ENCODE peak calls at places on chromosomes 11 and 22, in nine cellular contexts. L is upper lobe of right lung, R is coronary artery, E is RWPE1, S is thoracic aorta, C is neural progenitor cell, A is fibroblast of lung, G is right atrium auricular region, O is left lung. U is an unnamed sample.

GRCh38 chr11:119697882-119698281 is 31.1 kb downstream of the NECTIN1 start:
- DNase-seq in G (no peak), A (no peak), E (no peak), L (no peak), O (no peak), C (no peak), R (no peak), S (no peak), U (no peak)

GRCh38 chr11:20207781-20208621 is 47.7 kb upstream of the DBX1 start:
- DNase-seq in E (no peak), S (no peak), R (no peak), O (no peak), C (peak; percentile 74), G (no peak), L (peak; percentile 68), A (peak; percentile 2), U (peak; percentile 55)

GRCh38 chr11:71999360-71999759 is 651 bp downstream of the IL18BP start:
- DNase-seq in A (peak; percentile 59), E (no peak), G (no peak), C (no peak), L (no peak), R (no peak), S (no peak), O (no peak), U (no peak)

GRCh38 chr11:133605493-133605892 is 73.2 kb upstream of the OPCML start:
- DNase-seq in C (no peak), A (no peak), G (no peak), O (no peak), E (no peak), L (no peak), S (no peak), R (no peak), U (no peak)

GRCh38 chr22:30635273-30636225 is at the start of gene SLC35E4:
- DNase-seq in C (peak; percentile 94), E (peak; percentile 84), A (peak; percentile 88), L (peak; percentile 97), G (peak; percentile 92), R (peak; percentile 95), S (peak; percentile 82), O (peak; percentile 99), U (peak; percentile 91)

GRCh38 chr11:85742873-85743275 is 56.9 kb upstream of the CCDC89 start:
- DNase-seq in S (no peak), A (no peak), C (no peak), O (no peak), L (no peak), E (peak; percentile 27), R (no peak), G (no peak), U (no peak)

GRCh38 chr11:117328414-117329010 is 858 bp downstream of the CEP164 start:
- DNase-seq in L (no peak), G (peak; percentile 72), A (peak; percentile 54), O (no peak), E (no peak), C (peak; percentile 25), S (peak; percentile 16), R (no peak), U (no peak)

GRCh38 chr11:21460082-21460481 is 732.8 kb upstream of the ANO5 start:
- DNase-seq in S (no peak), L (no peak), A (no peak), C (no peak), E (no peak), R (no peak), O (no peak), G (no peak), U (no peak)

GRCh38 chr11:2912498-2912897 is 16.7 kb downstream of the PHLDA2 start:
- DNase-seq in A (peak; percentile 74), C (no peak), E (peak; percentile 99), S (no peak), O (peak; percentile 94), R (no peak), G (no peak), L (peak; percentile 95), U (peak; percentile 100)

GRCh38 chr22:28799125-28799833 is 1.1 kb downstream of the XBP1 start:
- DNase-seq in A (peak; percentile 95), O (no peak), R (peak; percentile 78), C (peak; percentile 32), E (peak; percentile 81), S (peak; percentile 31), G (peak; percentile 89), L (no peak), U (no peak)

GRCh38 chr11:34349882-34350281 is 7.9 kb downstream of the ABTB2 start:
- DNase-seq in R (no peak), C (no peak), S (no peak), G (no peak), O (no peak), E (no peak), A (peak; percentile 31), L (no peak), U (no peak)

GRCh38 chr11:123478352-123478986 is 48.4 kb downstream of the GRAMD1B start:
- DNase-seq in L (no peak), G (no peak), S (no peak), O (no peak), R (no peak), C (peak; percentile 83), E (peak; percentile 69), A (peak; percentile 86), U (peak; percentile 56)

DNA sequence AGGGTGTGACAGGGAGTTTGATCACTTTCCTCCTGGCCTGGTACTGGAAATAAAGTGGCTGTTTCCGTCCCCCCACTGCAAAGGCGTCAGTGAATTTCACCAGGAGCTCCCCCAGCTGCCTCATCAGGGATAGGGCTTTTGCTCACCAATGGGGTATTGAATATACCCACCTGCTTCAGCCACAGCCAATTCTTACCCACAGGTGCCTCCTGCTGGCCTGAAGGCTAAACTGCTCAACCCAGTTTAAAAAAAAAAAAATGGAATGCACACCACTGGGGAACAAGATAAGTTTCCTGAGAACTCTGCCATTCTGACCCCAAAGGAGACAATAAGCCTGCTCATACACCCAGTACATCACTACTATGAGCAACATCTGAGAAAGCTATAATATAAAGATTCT is 65.3 kb upstream of the MS4A8 start:
- DNase-seq in S (no peak), R (no peak), L (no peak), A (no peak), E (no peak), O (no peak), C (peak; percentile 57), G (no peak), U (no peak)
- TF ChIP-seq CTCF in S (no peak), R (no peak), L (peak; percentile 11), A (no peak), E (no peak), O (no peak), C (peak; percentile 59), G (no peak), U (no peak)

GRCh38 chr22:36351921-36352774 is 35.6 kb downstream of the MYH9 start:
- DNase-seq in E (no peak), L (no peak), A (peak; percentile 77), S (no peak), G (no peak), C (no peak), O (peak; percentile 49), R (peak; percentile 81), U (peak; percentile 39)

GRCh38 chr22:36352775-36353507 is 34.8 kb downstream of the MYH9 start:
- DNase-seq in R (peak; percentile 94), E (no peak), G (peak; percentile 85), L (no peak), C (peak; percentile 38), A (peak; percentile 93), S (peak; percentile 55), O (peak; percentile 10), U (no peak)

GRCh38 chr22:36349726-36350125 is 38.0 kb downstream of the MYH9 start:
- DNase-seq in C (no peak), A (no peak), E (no peak), S (no peak), G (no peak), O (no peak), L (no peak), R (no peak), U (no peak)

GRCh38 chr22:36348760-36349159 is 39.0 kb downstream of the MYH9 start:
- DNase-seq in G (no peak), C (no peak), S (no peak), L (no peak), E (no peak), R (peak; percentile 73), O (no peak), A (no peak), U (no peak)

GRCh38 chr22:36350751-36351594 is 36.8 kb downstream of the MYH9 start:
- DNase-seq in E (no peak), A (peak; percentile 82), S (no peak), C (no peak), L (no peak), G (no peak), R (peak; percentile 84), O (no peak), U (peak; percentile 45)
- H3K27ac ChIP-seq in E (peak overlapping the region; percentile 89), A (peak overlapping the region; percentile 93), S (peak overlapping the region; percentile 97), C (no peak overlapping the region), L (peak overlapping the region; percentile 59), G (peak overlapping the region; percentile 87), R (peak overlapping the region; percentile 98), O (peak overlapping the region; percentile 76), U (peak overlapping the region; percentile 67)

GRCh38 chr11:74007691-74008372 is 1.1 kb downstream of the UCP3 start:
- DNase-seq in L (no peak), G (no peak), R (peak; percentile 54), S (no peak), O (no peak), E (no peak), A (no peak), C (no peak), U (no peak)

GRCh38 chr11:74004694-74005615 is 3.9 kb downstream of the UCP3 start:
- DNase-seq in S (no peak), L (no peak), C (no peak), E (no peak), O (no peak), G (no peak), R (peak; percentile 24), A (no peak), U (peak; percentile 27)

GRCh38 chr11:74006743-74007304 is 2.1 kb downstream of the UCP3 start:
- DNase-seq in O (no peak), G (no peak), A (no peak), R (peak; percentile 56), L (no peak), S (no peak), E (no peak), C (no peak), U (no peak)

GRCh38 chr11:74004046-74004693 is 4.7 kb downstream of the UCP3 start:
- DNase-seq in G (no peak), O (no peak), R (peak; percentile 54), L (no peak), S (no peak), C (no peak), A (no peak), E (no peak), U (no peak)

GRCh38 chr11:74005721-74006517 is 3.0 kb downstream of the UCP3 start:
- DNase-seq in E (no peak), R (peak; percentile 58), L (peak; percentile 19), S (no peak), G (no peak), A (no peak), C (no peak), O (no peak), U (no peak)
- TF ChIP-seq CTCF in E (no peak), R (no peak), L (no peak), S (no peak), G (no peak), A (no peak), C (no peak), O (no peak), U (no peak)

DNA sequence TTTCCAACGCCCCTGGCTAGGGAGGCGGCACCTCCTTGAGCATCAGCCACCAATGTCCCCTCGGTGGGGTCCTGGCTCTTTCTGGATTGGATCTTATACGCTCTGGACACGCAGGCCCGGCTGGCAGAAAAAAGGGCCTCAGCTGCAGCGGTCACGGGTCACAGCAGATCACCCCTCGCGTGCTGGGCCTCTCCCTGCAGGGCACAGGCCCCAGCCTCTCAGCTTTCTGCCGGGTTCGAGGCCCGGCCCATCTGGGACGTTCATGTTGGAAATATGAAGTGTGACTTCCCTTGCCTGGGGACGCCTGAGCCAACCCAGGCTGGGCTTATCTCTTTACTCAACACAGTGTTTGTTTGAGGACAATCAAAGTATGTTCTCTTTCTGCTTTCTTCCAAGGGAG is 38.5 kb downstream of the ADAMTS15 start:
- DNase-seq in S (no peak), C (no peak), O (no peak), A (no peak), E (no peak), L (no peak), R (no peak), G (no peak), U (no peak)
- H3K27ac ChIP-seq in S (no peak overlapping the region), C (no peak overlapping the region), O (no peak overlapping the region), A (no peak overlapping the region), E (no peak overlapping the region), L (peak overlapping the region; percentile 79), R (no peak overlapping the region), G (peak overlapping the region; percentile 62), U (no peak overlapping the region)

U was measured in thyroid gland.